ENCODE peak calls at places on chromosome 19, in four cellular contexts. M is left ventricle myocardium superior, R is mucosa of descending colon, I is right atrium auricular region. H is an unnamed sample.

GRCh38 chr19:28176193-28176592 is 1036.8 kb downstream of the UQCRFS1 start:
- DNase-seq in M (no peak), R (no peak), I (no peak), H (no peak)

GRCh38 chr19:27752530-27753184 is 1460.3 kb downstream of the UQCRFS1 start:
- DNase-seq in M (no peak), R (no peak), I (no peak), H (no peak)

GRCh38 chr19:54331626-54332025 is 7.3 kb downstream of the LILRA4 start:
- DNase-seq in M (no peak), R (no peak), I (no peak), H (no peak)

GRCh38 chr19:55383789-55384575 is at the start of gene TMEM238:
- DNase-seq in M (peak; percentile 76), R (peak; percentile 88), I (no peak), H (peak; percentile 79)

GRCh38 chr19:1854542-1855039 is 6.3 kb upstream of the REXO1 start:
- DNase-seq in M (peak; percentile 80), R (peak; percentile 78), I (no peak), H (peak; percentile 77)

GRCh38 chr19:343451-343931 is 1.1 kb downstream of the MIER2 start:
- DNase-seq in M (peak; percentile 39), R (no peak), I (no peak), H (no peak)

GRCh38 chr19:13109361-13110098 is 6.9 kb upstream of the LYL1 start:
- DNase-seq in M (no peak), R (no peak), I (no peak), H (no peak)

GRCh38 chr19:42176990-42177685 is 40.3 kb downstream of the DEDD2 start:
- DNase-seq in M (peak; percentile 84), R (peak; percentile 82), I (no peak), H (peak; percentile 91)

GRCh38 chr19:35833972-35834371 is 18.3 kb downstream of the NPHS1 start:
- DNase-seq in M (no peak), R (no peak), I (no peak), H (no peak)

GRCh38 chr19:12997967-12998940 is 3.0 kb downstream of the NFIX start:
- DNase-seq in M (no peak), R (no peak), I (no peak), H (no peak)

GRCh38 chr19:2790557-2791271 is 5.4 kb downstream of the THOP1 start:
- DNase-seq in M (no peak), R (no peak), I (no peak), H (no peak)

GRCh38 chr19:1492474-1493006 is 1.6 kb downstream of the REEP6 start:
- DNase-seq in M (no peak), R (peak; percentile 54), I (no peak), H (no peak)